ENCODE peak calls at places on chromosomes 13 and 19, in eight cellular contexts. T is bronchial epithelial cell, U is mucosa of descending colon, B is heart right ventricle, K is ascending aorta, L is cardiac fibroblast, D is heart left ventricle, O is fibroblast of pulmonary artery. G is an unnamed sample.

GRCh38 chr19:33957804-33958203 is 161.1 kb downstream of the KCTD15 start:
- DNase-seq in T (no peak), U (no peak), B (no peak), K (no peak), L (no peak), D (no peak), O (no peak), G (no peak)

GRCh38 chr19:45577111-45577905 is 7.3 kb downstream of the OPA3 start:
- DNase-seq in T (peak), U (peak), B (peak), K (no peak), L (peak), D (peak), O (peak), G (no peak)

GRCh38 chr19:47176627-47177090 is 46.0 kb downstream of the SAE1 start:
- DNase-seq in T (peak), U (no peak), B (no peak), K (no peak), L (peak), D (no peak), O (peak), G (no peak)

GRCh38 chr19:46350758-46351159 is 3.9 kb downstream of the PPP5C start:
- DNase-seq in T (no peak), U (no peak), B (no peak), K (no peak), L (no peak), D (no peak), O (no peak), G (no peak)

GRCh38 chr19:23318143-23318542 is 67.9 kb upstream of the ZNF724 start:
- DNase-seq in T (peak), U (no peak), B (no peak), K (no peak), L (no peak), D (no peak), O (no peak), G (no peak)

GRCh38 chr13:71730267-71730666 is 136.7 kb downstream of the DACH1 start:
- DNase-seq in T (peak), U (no peak), B (no peak), K (no peak), L (no peak), D (no peak), O (no peak), G (no peak)

GRCh38 chr13:41061914-41062837 is 867 bp downstream of the WBP4 start:
- DNase-seq in T (peak), U (no peak), B (no peak), K (no peak), L (peak), D (no peak), O (peak), G (no peak)

GRCh38 chr13:79604752-79605151 is 123.8 kb downstream of the NDFIP2 start:
- DNase-seq in T (peak), U (no peak), B (no peak), K (no peak), L (peak), D (no peak), O (peak), G (no peak)

GRCh38 chr13:51814825-51815650 is 11.1 kb upstream of the DHRS12 start:
- DNase-seq in T (peak), U (no peak), B (no peak), K (no peak), L (peak), D (peak), O (peak), G (peak)

GRCh38 chr13:64428196-64428595 is 2801.9 kb downstream of the PCDH9 start:
- DNase-seq in T (no peak), U (no peak), B (no peak), K (no peak), L (no peak), D (no peak), O (peak), G (no peak)

GRCh38 chr13:25252229-25252628 is 35.1 kb downstream of the MTMR6 start:
- DNase-seq in T (no peak), U (no peak), B (no peak), K (no peak), L (no peak), D (no peak), O (no peak), G (no peak)

GRCh38 chr13:29716493-29716892 is 121.0 kb upstream of the SLC7A1 start:
- DNase-seq in T (no peak), U (no peak), B (no peak), K (no peak), L (no peak), D (no peak), O (no peak), G (no peak)

GRCh38 chr19:49690656-49691242 is at the start of gene CPT1C:
- DNase-seq in T (peak), U (no peak), B (peak), K (no peak), L (peak), D (peak), O (peak), G (no peak)

GRCh38 chr13:36251528-36251927 is 37.2 kb upstream of the SOHLH2 start:
- DNase-seq in T (peak), U (no peak), B (no peak), K (no peak), L (no peak), D (no peak), O (peak), G (no peak)

GRCh38 chr13:110942248-110942981 is 27.5 kb upstream of the ANKRD10 start:
- DNase-seq in T (peak), U (no peak), B (no peak), K (no peak), L (no peak), D (no peak), O (peak), G (no peak)

GRCh38 chr19:392375-392970 is 16.5 kb downstream of the C2CD4C start:
- DNase-seq in T (no peak), U (peak), B (no peak), K (no peak), L (no peak), D (no peak), O (no peak), G (no peak)

GRCh38 chr13:74015137-74015536 is 119.1 kb downstream of the KLF12 start:
- DNase-seq in T (peak), U (no peak), B (no peak), K (no peak), L (no peak), D (no peak), O (peak), G (no peak)

GRCh38 chr13:36815069-36815468 is 4.0 kb upstream of the RFXAP start:
- DNase-seq in T (peak), U (no peak), B (no peak), K (no peak), L (no peak), D (no peak), O (no peak), G (no peak)

GRCh38 chr19:11264452-11265176 is 2.3 kb upstream of the DOCK6 start:
- DNase-seq in T (peak), U (peak), B (peak), K (no peak), L (no peak), D (peak), O (no peak), G (no peak)

GRCh38 chr13:59318320-59318930 is 845.3 kb downstream of the DIAPH3 start:
- DNase-seq in T (peak), U (no peak), B (peak), K (no peak), L (peak), D (peak), O (peak), G (no peak)

GRCh38 chr19:7971553-7972520 is 28.4 kb upstream of the TIMM44 start:
- DNase-seq in T (no peak), U (peak), B (no peak), K (no peak), L (no peak), D (no peak), O (no peak), G (no peak)

GRCh38 chr13:112177889-112178288 is 110.9 kb downstream of the SOX1 start:
- DNase-seq in T (no peak), U (no peak), B (no peak), K (no peak), L (no peak), D (no peak), O (no peak), G (no peak)

GRCh38 chr19:292951-293350 is 1.7 kb upstream of the PLPP2 start:
- DNase-seq in T (no peak), U (no peak), B (no peak), K (no peak), L (no peak), D (no peak), O (no peak), G (no peak)

GRCh38 chr13:106466691-106467405 is 68.6 kb downstream of the EFNB2 start:
- DNase-seq in T (no peak), U (no peak), B (no peak), K (no peak), L (no peak), D (no peak), O (no peak), G (no peak)

GRCh38 chr19:45693168-45693788 is 812 bp downstream of the QPCTL start:
- DNase-seq in T (peak), U (peak), B (peak), K (no peak), L (peak), D (peak), O (peak), G (peak)

GRCh38 chr13:101384929-101385328 is 31.4 kb downstream of the NALCN start:
- DNase-seq in T (no peak), U (no peak), B (no peak), K (no peak), L (no peak), D (no peak), O (no peak), G (no peak)

GRCh38 chr19:42252365-42253244 is 2.3 kb downstream of the ERF start:
- DNase-seq in T (peak), U (no peak), B (peak), K (no peak), L (peak), D (peak), O (peak), G (no peak)

GRCh38 chr13:109840201-109840892 is 54.0 kb upstream of the IRS2 start:
- DNase-seq in T (peak), U (no peak), B (no peak), K (no peak), L (peak), D (no peak), O (peak), G (no peak)

GRCh38 chr13:23673354-23673753 is 103.1 kb downstream of the TNFRSF19 start:
- DNase-seq in T (peak), U (no peak), B (no peak), K (no peak), L (peak), D (no peak), O (peak), G (no peak)

GRCh38 chr19:15432018-15432494 is 13.3 kb upstream of the AKAP8L start:
- DNase-seq in T (no peak), U (no peak), B (no peak), K (no peak), L (peak), D (peak), O (no peak), G (no peak)

GRCh38 chr19:40143612-40144011 is 47.6 kb upstream of the MAP3K10 start:
- DNase-seq in T (no peak), U (peak), B (peak), K (no peak), L (no peak), D (peak), O (no peak), G (no peak)

GRCh38 chr13:45331981-45332830 is 8.8 kb downstream of the TPT1 start:
- DNase-seq in T (peak), U (no peak), B (no peak), K (no peak), L (peak), D (no peak), O (peak), G (no peak)

GRCh38 chr13:50812242-50812641 is 31.2 kb downstream of the DLEU7 start:
- DNase-seq in T (no peak), U (no peak), B (no peak), K (no peak), L (no peak), D (no peak), O (no peak), G (no peak)

GRCh38 chr13:20093946-20094345 is 66.9 kb downstream of the GJA3 start:
- DNase-seq in T (no peak), U (no peak), B (no peak), K (no peak), L (no peak), D (no peak), O (no peak), G (no peak)

GRCh38 chr19:2962018-2962670 is 15.2 kb upstream of the TLE6 start:
- DNase-seq in T (peak), U (no peak), B (no peak), K (no peak), L (peak), D (peak), O (peak), G (no peak)

GRCh38 chr13:111969551-111970135 is 97.3 kb upstream of the SOX1 start:
- DNase-seq in T (no peak), U (no peak), B (no peak), K (no peak), L (no peak), D (no peak), O (no peak), G (no peak)

GRCh38 chr13:75691183-75691582 is 55.1 kb downstream of the LMO7 start:
- DNase-seq in T (peak), U (no peak), B (no peak), K (no peak), L (no peak), D (no peak), O (no peak), G (no peak)

DNA sequence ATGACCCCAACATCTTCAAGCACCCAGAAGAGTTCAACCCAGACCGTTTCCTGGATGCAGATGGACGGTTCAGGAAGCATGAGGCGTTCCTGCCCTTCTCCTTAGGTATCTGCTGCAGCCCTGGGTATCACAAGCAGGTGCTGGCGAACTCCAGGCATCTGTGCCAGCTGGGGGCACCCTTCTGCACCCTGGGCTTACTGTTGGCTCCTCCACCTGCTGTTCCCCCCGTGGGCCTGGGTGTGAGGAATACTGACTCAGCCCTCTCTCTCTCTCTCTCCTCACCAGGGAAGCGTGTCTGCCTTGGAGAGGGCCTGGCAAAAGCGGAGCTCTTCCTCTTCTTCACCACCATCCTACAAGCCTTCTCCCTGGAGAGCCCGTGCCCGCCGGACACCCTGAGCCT is 13.0 kb downstream of the CYP2S1 start:
- DNase-seq in T (no peak), U (no peak), B (no peak), K (no peak), L (no peak), D (no peak), O (no peak), G (no peak)
- TF ChIP-seq CTCF in T (no peak), U (no peak), B (no peak), K (no peak), L (no peak), D (no peak), O (no peak), G (no peak)

DNA sequence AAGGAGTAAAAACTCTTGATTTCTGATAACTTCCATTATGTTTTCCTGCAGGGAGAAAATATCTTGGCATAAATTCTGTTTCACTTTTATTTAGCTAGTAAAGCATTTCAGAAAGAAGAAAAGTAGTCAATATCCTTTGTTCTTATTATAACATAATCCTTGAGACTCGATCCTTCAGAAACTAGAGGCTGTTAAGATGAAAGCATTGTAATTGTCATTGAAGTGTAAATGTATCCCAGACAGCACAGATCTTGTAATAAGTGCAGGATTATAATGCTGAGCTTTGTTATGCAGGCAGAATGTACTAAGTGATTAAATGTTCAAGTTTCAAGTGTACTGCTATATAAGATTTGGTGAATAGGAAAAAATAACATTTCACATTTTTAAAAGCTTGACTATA is 225.2 kb upstream of the ATXN8OS start:
- DNase-seq in T (no peak), U (no peak), B (no peak), K (no peak), L (no peak), D (no peak), O (no peak), G (no peak)
- TF ChIP-seq CTCF in T (no peak), U (no peak), B (no peak), K (no peak), L (no peak), D (no peak), O (no peak), G (no peak)

DNA sequence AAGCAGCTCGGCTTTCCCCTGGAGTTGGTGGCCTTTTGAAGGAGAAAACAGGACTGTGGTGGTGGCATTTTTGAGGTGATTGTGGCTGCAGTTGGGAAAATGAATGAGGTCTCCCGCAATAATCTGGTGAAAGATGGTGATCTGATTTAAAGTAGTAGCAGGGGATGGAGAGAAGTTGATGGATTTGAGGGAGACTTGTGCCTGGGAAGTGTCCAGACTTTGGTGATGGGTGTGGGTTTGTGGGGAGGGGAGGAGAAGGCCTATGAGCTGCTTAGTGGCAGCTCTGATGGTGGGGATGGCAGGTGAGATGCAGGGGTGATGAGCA is 4.0 kb upstream of the EPN1 start:
- DNase-seq in T (no peak), U (no peak), B (no peak), K (no peak), L (no peak), D (no peak), O (no peak), G (no peak)
- TF ChIP-seq CTCF in T (no peak), U (no peak), B (no peak), K (no peak), L (no peak), D (no peak), O (no peak), G (no peak)

DNA sequence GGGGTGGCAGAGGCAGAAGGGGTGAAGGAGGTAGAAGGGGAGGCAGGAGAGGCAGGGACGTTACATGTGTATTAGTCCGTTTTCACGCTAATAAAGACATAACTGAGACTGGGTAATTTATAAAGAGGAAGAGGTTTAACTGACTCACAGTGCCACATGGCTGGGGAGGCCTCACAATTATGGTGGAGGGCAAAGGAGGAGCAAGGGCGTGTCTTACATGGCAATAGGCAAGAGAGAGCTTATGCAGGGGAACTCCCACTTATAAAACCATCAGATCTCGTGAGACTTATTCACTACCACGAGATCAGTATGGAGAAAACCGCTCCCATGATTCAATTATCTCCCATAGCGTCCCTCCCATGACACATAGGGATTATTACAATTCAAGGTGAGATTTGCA is 19.0 kb upstream of the ACOD1 start:
- DNase-seq in T (no peak), U (no peak), B (no peak), K (no peak), L (no peak), D (no peak), O (no peak), G (no peak)
- TF ChIP-seq CTCF in T (no peak), U (no peak), B (no peak), K (no peak), L (no peak), D (no peak), O (no peak), G (no peak)

GRCh38 chr19:5144545-5145179 is 175.7 kb downstream of the KDM4B start:
- DNase-seq in T (no peak), U (no peak), B (no peak), K (no peak), L (no peak), D (no peak), O (no peak), G (no peak)
- TF ChIP-seq CTCF in T (no peak), U (no peak), B (no peak), K (no peak), L (no peak), D (no peak), O (no peak), G (no peak)

DNA sequence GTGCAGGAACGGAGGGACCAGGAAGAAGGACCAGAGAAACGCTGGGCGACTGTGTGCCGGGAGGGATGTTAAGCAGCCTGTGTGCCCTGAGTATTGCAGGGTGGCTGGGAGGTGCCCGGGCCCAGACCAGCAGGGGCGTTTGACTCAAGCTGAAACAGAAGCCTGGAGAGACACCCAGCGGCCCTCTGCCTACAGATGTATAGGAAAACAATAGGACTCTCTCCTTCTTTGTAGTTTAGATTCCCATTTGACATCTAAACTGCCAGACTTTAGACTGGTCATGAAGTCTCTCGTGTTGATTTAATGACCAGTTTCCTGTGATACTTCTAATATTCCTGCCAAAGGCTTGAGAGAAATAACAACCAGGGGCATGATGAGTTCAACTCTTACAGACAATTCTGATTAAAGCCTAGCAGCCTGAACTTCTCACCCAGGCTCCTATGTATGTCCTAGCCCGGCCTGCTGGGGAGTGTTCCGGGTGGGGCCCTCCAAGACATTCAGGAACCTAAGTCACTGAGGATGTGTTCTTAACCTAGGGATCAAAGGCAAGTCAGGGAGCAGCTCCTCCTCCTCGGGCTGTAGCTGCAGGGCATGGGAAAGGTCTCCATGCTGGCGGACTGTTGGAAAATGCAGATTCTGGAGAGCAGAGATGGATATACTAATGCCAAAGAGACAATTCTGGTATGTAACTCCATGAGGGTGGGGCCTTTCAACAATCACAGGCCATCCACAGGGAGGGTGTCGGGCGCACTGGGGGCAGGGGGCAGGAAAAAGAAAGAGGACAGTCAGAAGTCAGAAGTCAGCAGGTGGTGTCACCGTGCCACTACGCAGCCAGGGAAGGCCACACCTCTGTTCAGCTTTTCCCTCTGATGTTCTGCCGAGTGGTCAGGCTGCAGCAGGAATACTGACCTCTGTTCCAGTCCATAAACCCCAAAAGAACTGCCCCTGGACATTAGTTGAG is 131.9 kb downstream of the STARD13 start:
- DNase-seq in T (peak), U (no peak), B (peak), K (no peak), L (peak), D (peak), O (peak), G (no peak)
- TF ChIP-seq CTCF in T (no peak), U (no peak), B (no peak), K (no peak), L (peak), D (no peak), O (peak), G (no peak)

GRCh38 chr19:34999498-35000337 is at the start of gene GRAMD1A:
- DNase-seq in T (peak), U (peak), B (peak), K (peak), L (peak), D (peak), O (peak), G (peak)
- TF ChIP-seq CTCF in T (no peak), U (no peak), B (no peak), K (no peak), L (no peak), D (no peak), O (no peak), G (no peak)